ENCODE peak calls at places on chromosomes 11 and 22, in five cellular contexts. U is HCT116, G is GM12878, H is K562, W is HepG2. A is an unnamed sample.

GRCh38 chr11:36333468-36333867 is 37.4 kb downstream of the PRR5L start:
- DNase-seq in U (no peak), W (no peak), G (no peak), H (no peak), A (no peak)

GRCh38 chr11:117750357-117750756 is 46.7 kb downstream of the DSCAML1 start:
- DNase-seq in G (no peak), W (no peak), H (no peak), U (no peak), A (no peak)

GRCh38 chr11:119178166-119178680 is 7.1 kb upstream of the NHERF4 start:
- DNase-seq in H (no peak), W (no peak), G (no peak), U (no peak), A (no peak)

GRCh38 chr22:26576026-26576680 is 13.8 kb downstream of the TPST2 start:
- DNase-seq in H (no peak), U (no peak), G (no peak), W (no peak), A (no peak)

GRCh38 chr11:75740681-75741080 is 23.0 kb downstream of the MOGAT2 start:
- DNase-seq in W (no peak), H (no peak), G (no peak), U (no peak), A (no peak)

GRCh38 chr11:2574043-2574552 is 125.7 kb downstream of the KCNQ1OT1 start:
- DNase-seq in H (no peak), U (no peak), W (no peak), G (no peak), A (no peak)

GRCh38 chr22:31846161-31847115 is 92.6 kb downstream of the DEPDC5 start:
- DNase-seq in U (no peak), H (peak; percentile 28), G (no peak), W (no peak), A (peak; percentile 20)

GRCh38 chr22:30947821-30948454 is 20.6 kb downstream of the MORC2 start:
- DNase-seq in U (peak; percentile 16), W (peak; percentile 26), G (no peak), H (peak; percentile 15), A (peak; percentile 46)

GRCh38 chr11:127651888-127652221 is 651.3 kb upstream of the KIRREL3 start:
- DNase-seq in U (no peak), G (no peak), W (no peak), H (no peak), A (no peak)

GRCh38 chr11:116294630-116295029 is 478.2 kb downstream of the BUD13 start:
- DNase-seq in H (no peak), W (peak; percentile 39), G (no peak), U (no peak), A (peak; percentile 10)

GRCh38 chr11:35160902-35161585 is 22.1 kb downstream of the CD44 start:
- DNase-seq in G (no peak), H (no peak), W (no peak), U (no peak), A (no peak)

GRCh38 chr11:114060402-114061052 is 1.0 kb downstream of the ZBTB16 start:
- DNase-seq in W (no peak), G (no peak), U (no peak), H (peak; percentile 31), A (no peak)

GRCh38 chr11:90614318-90614717 is 391.5 kb upstream of the CHORDC1 start:
- DNase-seq in W (no peak), G (no peak), U (no peak), H (no peak), A (no peak)

GRCh38 chr11:69018924-69019323 is 5.9 kb upstream of the MRGPRF start:
- DNase-seq in H (no peak), W (no peak), U (no peak), G (no peak), A (no peak)

GRCh38 chr22:18954333-18954732 is 18.2 kb upstream of the PRODH start:
- DNase-seq in G (no peak), H (peak; percentile 78), U (no peak), W (peak; percentile 18), A (peak; percentile 22)

GRCh38 chr11:34213366-34213765 is 107.9 kb downstream of the NAT10 start:
- DNase-seq in U (no peak), H (no peak), W (no peak), G (no peak), A (peak; percentile 38)

GRCh38 chr11:30218278-30218677 is 12.5 kb upstream of the FSHB start:
- DNase-seq in H (no peak), W (no peak), G (no peak), U (no peak), A (no peak)

GRCh38 chr11:115677190-115677589 is 173.0 kb upstream of the CADM1 start:
- DNase-seq in U (no peak), H (no peak), G (no peak), W (no peak), A (no peak)

GRCh38 chr22:39013923-39014722 is at the start of gene APOBEC3C:
- DNase-seq in U (peak; percentile 65), G (peak; percentile 79), W (peak; percentile 75), H (peak; percentile 77), A (peak; percentile 58)

DNA sequence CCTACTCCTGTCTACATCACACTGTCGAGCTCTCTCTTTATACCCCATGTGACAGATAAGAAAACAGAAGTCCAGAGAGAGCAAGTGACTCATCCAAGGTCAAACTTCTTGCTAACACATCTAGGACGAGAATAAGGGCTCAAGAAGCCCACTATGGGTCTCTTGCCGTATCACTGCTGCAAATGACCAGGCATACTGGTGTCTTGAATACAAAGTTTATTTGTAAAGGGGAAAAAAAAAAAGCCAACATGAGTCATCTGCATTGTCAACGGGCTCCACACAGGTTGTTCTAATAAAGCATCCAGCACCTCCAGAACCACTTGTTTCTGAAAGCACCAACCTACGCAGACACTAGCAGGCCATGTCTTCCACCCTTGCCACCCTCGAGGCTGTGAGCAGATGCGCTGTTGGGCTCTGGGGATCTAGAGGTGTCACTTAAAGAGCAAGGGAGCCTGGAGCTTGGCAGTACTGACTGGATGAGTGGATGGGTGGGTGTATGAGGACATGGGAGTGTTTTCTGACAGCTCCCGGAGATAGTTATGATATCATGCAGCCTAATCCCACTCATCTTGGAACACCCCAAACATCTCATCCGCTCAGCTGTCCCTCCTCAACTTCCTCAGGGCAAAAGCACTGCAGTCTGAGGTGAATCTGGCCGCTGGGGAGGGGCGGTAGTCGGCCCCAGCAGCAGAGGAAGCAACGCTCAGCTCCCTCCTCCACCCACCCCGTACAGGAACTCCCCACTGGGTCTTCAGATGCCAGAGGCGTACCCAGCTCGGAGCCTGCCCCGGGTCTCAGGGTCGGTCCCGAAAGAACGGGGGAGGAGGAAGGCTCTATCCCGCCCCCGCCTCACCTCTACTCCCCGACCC is 1.1 kb downstream of the SMCO4 start:
- DNase-seq in U (no peak), W (peak; percentile 62), G (no peak), H (peak; percentile 62), A (peak; percentile 58)
- TF ChIP-seq REST in U (no peak), W (no peak), G (no peak), H (no peak), A (no peak)

DNA sequence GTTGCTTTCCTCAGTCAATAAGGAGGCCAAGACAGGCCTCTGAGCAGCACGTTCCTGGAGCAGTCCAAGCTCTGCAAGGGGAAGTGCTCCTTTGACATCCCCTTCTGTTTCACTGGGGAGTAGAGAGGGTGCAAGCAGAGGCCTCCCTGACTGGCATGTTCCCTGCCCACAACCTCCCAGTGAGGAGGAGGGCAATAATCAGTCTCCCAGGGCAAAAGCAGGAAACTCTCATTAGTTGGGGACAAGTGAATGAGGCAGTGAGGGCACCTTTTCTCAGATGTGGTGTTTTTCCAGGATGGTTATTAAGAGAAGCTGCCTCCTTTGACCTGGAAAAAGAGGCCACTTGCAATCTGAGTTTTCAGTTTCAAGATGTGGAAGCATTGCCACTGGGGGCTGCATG is 79.6 kb upstream of the ZBED5 start:
- DNase-seq in W (no peak), G (no peak), H (no peak), U (no peak), A (no peak)
- TF ChIP-seq POLR2A in W (no peak), G (no peak), H (no peak), U (no peak), A (no peak)

DNA sequence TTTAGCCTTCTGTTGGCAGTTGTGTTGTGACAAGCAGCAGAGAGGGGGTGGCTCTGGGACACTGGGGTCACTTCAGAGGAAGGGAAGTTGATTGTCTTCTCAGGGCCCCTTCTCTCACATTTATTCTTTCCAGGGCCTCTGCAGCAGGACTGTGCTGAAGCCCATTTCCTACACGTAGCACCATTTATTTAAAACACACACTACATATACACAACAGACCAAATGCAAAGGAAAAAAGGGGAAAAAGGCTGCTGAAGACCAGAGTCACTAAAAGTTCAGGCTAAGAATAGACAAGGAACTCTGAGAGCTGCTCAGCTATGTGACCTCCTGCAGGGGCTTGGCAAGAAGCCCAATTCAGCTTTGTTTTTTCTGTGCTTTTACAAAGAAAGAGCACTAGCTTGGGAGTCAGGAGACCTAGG is 28.3 kb upstream of the UPB1 start:
- DNase-seq in H (no peak), G (no peak), U (peak; percentile 6), W (no peak), A (no peak)
- TF ChIP-seq REST in H (no peak), G (no peak), U (no peak), W (no peak), A (no peak)

GRCh38 chr11:76783901-76784813 is 1.0 kb downstream of the TSKU start:
- DNase-seq in H (peak; percentile 81), G (no peak), U (peak; percentile 55), W (peak; percentile 79), A (no peak)
- TF ChIP-seq POLR2A in H (peak; percentile 45), G (no peak), U (no peak), W (no peak), A (peak; percentile 62)

DNA sequence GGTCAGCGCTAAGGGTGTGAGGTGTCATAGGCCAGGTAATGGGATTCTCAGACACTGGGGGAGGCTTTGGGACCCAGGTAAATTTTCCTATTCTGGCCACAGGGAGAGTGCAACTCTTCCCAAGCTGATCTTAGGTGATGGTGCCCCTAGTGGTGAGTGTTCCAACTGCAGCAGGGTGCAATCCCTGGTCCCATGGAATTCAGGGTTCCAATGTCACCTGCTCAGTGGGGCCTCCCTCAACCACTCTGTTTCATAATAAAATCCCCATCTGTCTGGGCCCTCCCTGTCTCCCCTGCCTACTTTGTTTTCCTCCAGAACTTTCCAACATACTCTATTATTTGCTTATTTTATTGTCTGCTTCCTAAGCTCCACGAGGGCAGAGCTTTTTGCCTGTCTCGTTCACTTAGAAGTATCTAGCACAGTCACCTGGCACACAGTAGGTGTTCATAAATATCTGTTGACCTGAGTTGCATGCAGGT is 2.9 kb upstream of the SGSM1 start:
- DNase-seq in U (peak; percentile 70), W (peak; percentile 46), G (no peak), H (peak; percentile 67), A (peak; percentile 61)
- TF ChIP-seq REST in U (no peak), W (no peak), G (no peak), H (no peak), A (no peak)

GRCh38 chr11:72102162-72102561 is 935 bp downstream of the LAMTOR1 start:
- DNase-seq in H (no peak), W (no peak), G (no peak), U (no peak), A (no peak)
- TF ChIP-seq POLR2A in H (no peak), W (peak; percentile 22), G (no peak), U (no peak), A (no peak)

DNA sequence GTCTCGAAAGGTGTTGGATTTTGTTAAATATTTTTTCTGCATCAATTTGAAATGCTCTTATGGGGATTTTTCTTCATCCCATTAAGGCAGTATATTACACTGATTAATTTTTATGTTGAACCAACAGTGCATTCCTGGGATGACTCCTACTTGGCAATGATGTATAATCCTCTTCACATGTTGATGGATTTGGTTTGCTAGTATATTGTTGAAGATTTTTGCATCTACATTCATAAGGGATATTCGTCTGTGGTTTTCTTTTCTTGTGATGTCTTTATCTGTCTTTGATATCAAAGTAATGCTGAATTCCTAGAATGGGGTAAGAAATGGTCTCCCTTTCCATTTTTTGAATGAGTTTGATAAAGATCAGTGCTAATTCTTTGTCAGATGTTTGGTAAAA is 18.7 kb upstream of the SLC35C1 start:
- DNase-seq in H (no peak), U (no peak), G (no peak), W (no peak), A (no peak)
- TF ChIP-seq REST in H (no peak), U (no peak), G (no peak), W (no peak), A (no peak)

A was measured in A549.